ENCODE peak calls at places on chromosome 10, in five cellular contexts. W, I, F, Q and Z are unnamed samples.

GRCh38 chr10:43120116-43120947 is 17.9 kb upstream of the CSGALNACT2 start:
- DNase-seq in F (no peak), Q (no peak), I (no peak), W (no peak), Z (no peak)

GRCh38 chr10:21961847-21962246 is 41.7 kb downstream of the DNAJC1 start:
- DNase-seq in Q (no peak), W (no peak), F (no peak), I (no peak), Z (no peak)

GRCh38 chr10:100882681-100883321 is 30.0 kb upstream of the SLF2 start:
- DNase-seq in I (no peak), F (no peak), W (no peak), Q (no peak), Z (no peak)

GRCh38 chr10:90780488-90780887 is 77.4 kb downstream of the HTR7 start:
- DNase-seq in W (no peak), F (no peak), I (no peak), Q (no peak), Z (no peak)

GRCh38 chr10:28077889-28078288 is 79.0 kb upstream of the ODAD2 start:
- DNase-seq in W (no peak), Q (no peak), F (no peak), I (no peak), Z (no peak)

GRCh38 chr10:100747826-100748231 is 2.4 kb downstream of the PAX2 start:
- DNase-seq in F (no peak), Q (no peak), W (peak), I (no peak), Z (no peak)

GRCh38 chr10:132522521-132523411 is 14.8 kb upstream of the INPP5A start:
- DNase-seq in F (no peak), I (no peak), W (no peak), Q (no peak), Z (no peak)

GRCh38 chr10:25047902-25048301 is 31.5 kb downstream of the THNSL1 start:
- DNase-seq in W (no peak), I (no peak), Q (no peak), F (no peak), Z (no peak)